ENCODE peak calls at places on chromosomes 16 and 17, in four cellular contexts. X is psoas muscle; L is HCT116; C is CD4-positive, CD25-positive, alpha-beta regulatory T cell. F is an unnamed sample.

GRCh38 chr17:339193-340061 is 13.2 kb downstream of the RPH3AL start:
- DNase-seq in X (peak; percentile 44), C (no peak), L (no peak), F (no peak)

GRCh38 chr17:7673239-7673638 is 14.1 kb downstream of the TP53 start:
- DNase-seq in C (no peak), L (no peak), X (no peak), F (no peak)

GRCh38 chr17:81422776-81423697 is 27.8 kb downstream of the BAHCC1 start:
- DNase-seq in X (peak; percentile 86), L (peak; percentile 68), C (no peak), F (peak; percentile 91)

GRCh38 chr16:1298406-1298805 is 11.0 kb upstream of the UBE2I start:
- DNase-seq in X (no peak), C (no peak), L (no peak), F (no peak)

GRCh38 chr17:82531431-82531881 is 11.9 kb downstream of the FOXK2 start:
- DNase-seq in C (no peak), X (no peak), L (no peak), F (no peak)

GRCh38 chr17:31673076-31673475 is 186.0 kb downstream of the COPRS start:
- DNase-seq in L (no peak), C (no peak), X (no peak), F (no peak)

GRCh38 chr17:51601622-51602261 is 341.4 kb downstream of the UTP18 start:
- DNase-seq in C (no peak), X (no peak), L (no peak), F (no peak)

GRCh38 chr17:78559749-78560368 is 17.3 kb downstream of the DNAH17 start:
- DNase-seq in L (peak; percentile 57), X (peak; percentile 15), C (no peak), F (peak; percentile 26)

DNA sequence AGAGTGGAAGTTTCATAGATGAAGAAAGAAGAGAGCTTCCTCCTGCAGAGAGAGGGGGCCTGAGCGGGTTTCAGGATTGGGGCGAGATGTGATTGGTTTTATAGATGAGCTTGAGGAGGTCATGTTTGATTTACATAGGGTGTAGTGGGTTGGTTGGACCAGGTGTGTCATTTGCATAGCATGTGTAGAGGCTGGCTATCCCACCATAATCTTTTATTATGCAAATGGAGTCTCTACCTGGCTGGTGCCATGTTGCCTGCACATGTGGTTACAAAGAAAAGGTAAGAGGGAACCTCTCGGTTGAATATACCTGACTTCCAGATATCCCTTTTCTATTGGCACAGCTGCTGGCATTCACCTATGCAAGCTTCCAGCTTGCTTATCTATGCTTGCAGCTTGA is 228.1 kb downstream of the BCAS3 start:
- DNase-seq in L (no peak), C (no peak), X (no peak), F (no peak)
- H3K4me1 ChIP-seq in L (no peaks in the 10 kb centered on the region), C (no peaks in the 10 kb centered on the region), X (no peaks in the 10 kb centered on the region), F (no peaks in the 10 kb centered on the region)

GRCh38 chr17:45785373-45786193 is 1.5 kb downstream of the CRHR1 start:
- DNase-seq in L (no peak), X (no peak), C (no peak), F (no peak)
- H3K4me3 ChIP-seq in L (peak overlapping the region; percentile 54), X (peak overlapping the region; percentile 64), C (no peak overlapping the region), F (peak overlapping the region; percentile 56)

GRCh38 chr16:3458278-3458851 is 14.9 kb downstream of the NAA60 start:
- DNase-seq in L (no peak), X (peak; percentile 65), C (no peak), F (peak; percentile 72)

GRCh38 chr16:3458852-3459361 is 15.4 kb downstream of the NAA60 start:
- DNase-seq in X (no peak), L (no peak), C (no peak), F (no peak)

GRCh38 chr16:3459401-3460090 is 16.1 kb downstream of the NAA60 start:
- DNase-seq in C (no peak), X (no peak), L (no peak), F (no peak)

GRCh38 chr16:3456374-3456773 is 12.9 kb downstream of the NAA60 start:
- DNase-seq in C (no peak), X (no peak), L (no peak), F (no peak)

GRCh38 chr16:3457434-3458252 is 14.2 kb downstream of the NAA60 start:
- DNase-seq in C (peak; percentile 88), L (peak; percentile 68), X (peak; percentile 97), F (peak; percentile 97)
- H3K4me1 ChIP-seq in C (peaks cover 48% of the 10 kb centered on the region), L (peaks cover 17% of the 10 kb centered on the region), X (peaks cover 54% of the 10 kb centered on the region), F (peaks cover 14% of the 10 kb centered on the region)

GRCh38 chr17:3751836-3752235 is 28.1 kb downstream of the HASPIN start:
- DNase-seq in X (no peak), L (no peak), C (no peak), F (peak; percentile 8)

GRCh38 chr17:3754066-3754457 is 30.4 kb downstream of the HASPIN start:
- DNase-seq in L (no peak), C (peak; percentile 10), X (no peak), F (no peak)

GRCh38 chr17:3755335-3756030 is 31.8 kb downstream of the HASPIN start:
- DNase-seq in C (no peak), X (no peak), L (no peak), F (no peak)

GRCh38 chr17:3750926-3751325 is 27.2 kb downstream of the HASPIN start:
- DNase-seq in C (peak; percentile 12), L (no peak), X (no peak), F (no peak)

DNA sequence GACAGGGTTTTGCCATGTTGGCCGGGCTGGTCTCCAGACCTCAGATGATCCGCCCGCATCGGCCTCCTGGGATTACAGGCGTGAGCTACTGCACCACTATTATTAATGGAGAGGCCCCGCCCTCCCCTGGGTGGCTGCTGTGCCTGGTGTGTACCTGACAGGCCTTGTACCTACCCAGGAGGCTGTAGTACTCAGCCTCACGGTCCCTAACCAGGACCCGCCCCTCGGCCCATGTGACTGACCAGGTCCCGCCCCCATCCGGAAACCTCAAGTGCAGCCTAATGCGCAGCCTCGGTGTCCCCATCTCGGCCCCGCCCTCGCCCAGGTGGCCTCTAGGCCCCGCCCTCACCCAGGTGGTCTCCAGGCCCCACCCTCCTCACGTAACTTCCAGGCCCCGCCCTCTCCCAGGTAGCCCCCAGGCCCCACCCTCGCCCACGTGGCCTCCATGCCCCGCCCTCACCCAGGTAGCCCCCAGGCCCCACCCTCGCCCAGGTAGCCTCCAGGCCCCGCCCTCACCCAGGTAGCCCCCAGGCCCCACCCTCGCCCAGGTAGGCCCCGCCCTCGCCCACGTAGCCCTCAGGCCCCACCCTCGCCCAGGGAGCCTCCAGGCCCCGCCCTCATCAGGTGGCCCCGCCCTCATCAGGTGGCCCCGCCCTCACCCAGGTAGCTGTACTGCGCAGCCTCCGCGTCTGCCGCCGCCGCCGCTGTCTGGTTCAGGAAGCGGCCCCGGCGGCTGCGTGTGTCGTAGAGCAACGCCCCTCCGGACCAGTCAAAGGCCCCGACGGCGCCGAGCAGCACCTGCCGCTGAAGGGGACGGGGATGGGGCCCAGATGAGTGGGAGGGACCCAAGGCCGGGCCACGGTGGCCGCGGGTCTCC is 31.0 kb downstream of the HASPIN start:
- DNase-seq in X (no peak), L (peak; percentile 95), C (peak; percentile 75), F (peak; percentile 56)
- H3K4me3 ChIP-seq in X (no peak overlapping the region), L (peak overlapping the region; percentile 81), C (no peak overlapping the region), F (no peak overlapping the region)

GRCh38 chr17:13346592-13346991 is 255.1 kb downstream of the HS3ST3A1 start:
- DNase-seq in L (no peak), C (no peak), X (no peak), F (no peak)

GRCh38 chr17:13350466-13350865 is 251.3 kb downstream of the HS3ST3A1 start:
- DNase-seq in X (no peak), C (no peak), L (no peak), F (no peak)

GRCh38 chr17:13346081-13346533 is 255.6 kb downstream of the HS3ST3A1 start:
- DNase-seq in C (no peak), X (no peak), L (no peak), F (no peak)

GRCh38 chr17:13351046-13351445 is 250.7 kb downstream of the HS3ST3A1 start:
- DNase-seq in L (no peak), X (no peak), C (no peak), F (no peak)

GRCh38 chr17:13346996-13347762 is 254.6 kb downstream of the HS3ST3A1 start:
- DNase-seq in L (peak; percentile 87), X (no peak), C (no peak), F (no peak)
- H3K4me1 ChIP-seq in L (peaks cover 11% of the 10 kb centered on the region), X (no peaks in the 10 kb centered on the region), C (no peaks in the 10 kb centered on the region), F (no peaks in the 10 kb centered on the region)

GRCh38 chr17:75589919-75590303 is 2.3 kb downstream of the MYO15B start:
- DNase-seq in C (no peak), L (no peak), X (no peak), F (peak; percentile 74)
- H3K4me3 ChIP-seq in C (no peak overlapping the region), L (peak overlapping the region; percentile 39), X (peak overlapping the region; percentile 76), F (no peak overlapping the region)

F was measured in right cardiac atrium.